ENCODE peak calls at places on chromosomes 7 and 10, in eight cellular contexts. H, N, Z, G, V, Y, M and I are unnamed samples.

GRCh38 chr10:72784551-72785421 is 92.8 kb downstream of the MCU start:
- DNase-seq in V (no peak), Z (peak), G (peak), N (peak), H (peak), M (peak), Y (peak), I (peak)

GRCh38 chr7:98399903-98400537 is 870 bp downstream of the BAIAP2L1 start:
- DNase-seq in V (no peak), N (no peak), Y (peak), H (peak), Z (no peak), M (peak), G (peak), I (no peak)

GRCh38 chr10:35728341-35728740 is 86.2 kb upstream of the FZD8 start:
- DNase-seq in V (no peak), M (no peak), Z (no peak), G (no peak), N (no peak), H (no peak), Y (no peak), I (no peak)

GRCh38 chr10:62492012-62492869 is 118.1 kb downstream of the ZNF365 start:
- DNase-seq in H (no peak), Y (peak), M (no peak), Z (peak), V (no peak), N (no peak), G (no peak), I (no peak)

GRCh38 chr7:106423111-106423510 is 138.3 kb upstream of the NAMPT start:
- DNase-seq in M (no peak), H (no peak), V (no peak), Z (no peak), Y (no peak), G (no peak), N (no peak), I (no peak)

GRCh38 chr7:107147464-107148214 is 21.2 kb upstream of the HBP1 start:
- DNase-seq in Z (no peak), M (no peak), V (no peak), H (peak), G (peak), Y (peak), N (no peak), I (no peak)

GRCh38 chr10:120975072-120975910 is 124.1 kb downstream of the WDR11 start:
- DNase-seq in G (no peak), Y (no peak), Z (no peak), V (no peak), H (no peak), M (no peak), N (no peak), I (no peak)

GRCh38 chr7:21548491-21548890 is 5.7 kb downstream of the DNAH11 start:
- DNase-seq in V (no peak), Z (no peak), M (no peak), N (no peak), G (no peak), H (no peak), Y (no peak), I (no peak)

GRCh38 chr10:94288361-94289116 is 74.2 kb downstream of the NOC3L start:
- DNase-seq in G (peak), V (no peak), Y (peak), M (no peak), N (no peak), H (peak), Z (peak), I (no peak)

GRCh38 chr7:116999316-116999715 is 46.0 kb downstream of the ST7 start:
- DNase-seq in G (no peak), M (no peak), H (no peak), N (no peak), Z (peak), Y (no peak), V (no peak), I (no peak)

GRCh38 chr7:149147730-149148653 is 739 bp downstream of the ZNF398 start:
- DNase-seq in Y (peak), G (peak), H (peak), V (peak), Z (peak), M (peak), N (peak), I (peak)

GRCh38 chr10:92290076-92290836 is 622 bp downstream of the CPEB3 start:
- DNase-seq in M (no peak), V (no peak), H (no peak), Z (peak), Y (no peak), N (peak), G (no peak), I (no peak)

GRCh38 chr7:28658392-28658791 is 246.1 kb downstream of the CREB5 start:
- DNase-seq in V (no peak), N (no peak), Y (peak), G (no peak), H (no peak), Z (no peak), M (no peak), I (no peak)

GRCh38 chr10:23742368-23742767 is 303.5 kb downstream of the OTUD1 start:
- DNase-seq in G (no peak), Y (no peak), H (no peak), M (no peak), V (no peak), N (no peak), Z (no peak), I (no peak)

GRCh38 chr7:123570390-123571182 is 13.0 kb upstream of the NDUFA5 start:
- DNase-seq in Y (no peak), N (no peak), H (no peak), Z (peak), G (no peak), V (no peak), M (no peak), I (no peak)

GRCh38 chr10:18400201-18400910 is 251.0 kb downstream of the NSUN6 start:
- DNase-seq in Z (no peak), H (peak), V (no peak), Y (peak), N (peak), M (peak), G (peak), I (peak)

GRCh38 chr10:130713105-130713504 is 576.9 kb downstream of the GLRX3 start:
- DNase-seq in V (no peak), Z (no peak), G (no peak), H (no peak), N (no peak), M (no peak), Y (no peak), I (no peak)

GRCh38 chr7:137411446-137411845 is 67.9 kb upstream of the PTN start:
- DNase-seq in V (no peak), Y (no peak), H (no peak), Z (no peak), N (no peak), G (no peak), M (no peak), I (no peak)

GRCh38 chr10:79490400-79491081 is 21.8 kb upstream of the EIF5AL1 start:
- DNase-seq in V (no peak), Y (no peak), N (peak), H (no peak), M (no peak), Z (peak), G (peak), I (no peak)

GRCh38 chr10:10872706-10873276 is 144.9 kb upstream of the CELF2 start:
- DNase-seq in N (no peak), Z (no peak), G (no peak), H (no peak), Y (no peak), V (no peak), M (no peak), I (no peak)

GRCh38 chr10:106571216-106571954 is 593.1 kb downstream of the SORCS1 start:
- DNase-seq in G (no peak), H (no peak), V (no peak), M (no peak), Z (no peak), N (no peak), Y (peak), I (peak)

GRCh38 chr10:98138031-98138430 is 3.6 kb downstream of the R3HCC1L start:
- DNase-seq in Y (no peak), V (no peak), N (no peak), G (no peak), Z (no peak), M (no peak), H (no peak), I (no peak)

GRCh38 chr10:80900661-80901060 is 363.0 kb downstream of the SH2D4B start:
- DNase-seq in V (no peak), M (no peak), Z (no peak), G (no peak), N (no peak), Y (no peak), H (no peak), I (no peak)

GRCh38 chr10:78727728-78728127 is 341.0 kb upstream of the ZMIZ1 start:
- DNase-seq in Y (no peak), V (no peak), M (no peak), H (no peak), N (no peak), Z (no peak), G (no peak), I (no peak)

GRCh38 chr10:84693006-84693405 is 364.6 kb downstream of the CCSER2 start:
- DNase-seq in V (no peak), H (no peak), N (no peak), G (no peak), Y (no peak), Z (no peak), M (no peak), I (no peak)

GRCh38 chr7:40717242-40717641 is 582.4 kb downstream of the SUGCT start:
- DNase-seq in H (peak), Z (peak), M (peak), G (peak), V (peak), N (peak), Y (peak), I (peak)

GRCh38 chr10:74672430-74672829 is 154.0 kb upstream of the KAT6B start:
- DNase-seq in Z (no peak), M (no peak), G (no peak), N (no peak), H (no peak), V (no peak), Y (no peak), I (no peak)

GRCh38 chr10:25629333-25629732 is 304.7 kb upstream of the MYO3A start:
- DNase-seq in V (no peak), M (no peak), H (no peak), G (no peak), Z (no peak), Y (no peak), N (no peak), I (no peak)

GRCh38 chr7:18037609-18038008 is 10.0 kb upstream of the PRPS1L1 start:
- DNase-seq in M (no peak), Z (no peak), G (no peak), V (no peak), H (no peak), Y (no peak), N (no peak), I (no peak)

GRCh38 chr10:63765126-63765525 is 243.9 kb downstream of the REEP3 start:
- DNase-seq in Z (no peak), G (no peak), M (no peak), V (no peak), H (no peak), Y (no peak), N (no peak), I (no peak)

GRCh38 chr7:53520841-53521240 is 485.4 kb downstream of the POM121L12 start:
- DNase-seq in H (no peak), Z (no peak), M (no peak), G (no peak), Y (no peak), N (no peak), V (no peak), I (no peak)

GRCh38 chr10:132626019-132626760 is 88.6 kb downstream of the INPP5A start:
- DNase-seq in H (no peak), V (no peak), N (no peak), G (peak), M (no peak), Z (peak), Y (no peak), I (no peak)

GRCh38 chr10:49642311-49642710 is 28.5 kb downstream of the CHAT start:
- DNase-seq in Z (peak), M (no peak), V (no peak), Y (no peak), N (no peak), G (no peak), H (no peak), I (no peak)

GRCh38 chr7:129514683-129515082 is 12.4 kb downstream of the SMKR1 start:
- DNase-seq in Y (no peak), G (no peak), N (no peak), H (no peak), M (no peak), V (no peak), Z (peak), I (no peak)

GRCh38 chr7:8817448-8818036 is 384.1 kb downstream of the NXPH1 start:
- DNase-seq in G (no peak), Z (peak), M (no peak), V (no peak), H (no peak), Y (no peak), N (peak), I (no peak)

GRCh38 chr10:132429281-132430230 is 32.6 kb downstream of the PWWP2B start:
- DNase-seq in V (no peak), M (no peak), H (no peak), Z (no peak), N (peak), G (peak), Y (no peak), I (no peak)

GRCh38 chr7:2609001-2609411 is 22.8 kb upstream of the TTYH3 start:
- DNase-seq in H (peak), N (no peak), M (no peak), V (no peak), Y (peak), Z (peak), G (peak), I (peak)

DNA sequence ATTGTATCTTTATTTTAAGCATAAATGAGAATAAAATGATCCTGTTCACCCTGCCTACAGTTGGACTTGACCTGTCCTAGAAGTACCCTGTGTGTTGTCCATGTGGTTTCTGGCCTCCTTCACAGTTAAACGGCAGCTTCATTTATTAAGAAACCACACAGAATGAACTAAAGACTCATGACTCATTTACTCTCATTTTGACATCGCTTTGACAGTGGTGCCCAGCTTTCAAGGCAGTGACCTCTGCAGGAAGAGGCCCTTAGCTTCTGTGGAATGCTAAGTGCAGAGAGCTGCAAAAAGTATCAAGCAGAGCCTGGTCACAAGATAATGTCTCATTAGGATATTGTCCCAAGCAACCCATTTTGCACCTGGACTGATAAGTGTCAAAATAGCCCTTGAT is 93.4 kb downstream of the AVL9 start:
- DNase-seq in H (no peak), V (no peak), M (no peak), Y (no peak), N (no peak), G (no peak), Z (peak), I (no peak)
- TF ChIP-seq CTCF in H (no peak), V (no peak), M (no peak), Y (no peak), N (no peak), G (no peak), Z (peak), I (no peak)

DNA sequence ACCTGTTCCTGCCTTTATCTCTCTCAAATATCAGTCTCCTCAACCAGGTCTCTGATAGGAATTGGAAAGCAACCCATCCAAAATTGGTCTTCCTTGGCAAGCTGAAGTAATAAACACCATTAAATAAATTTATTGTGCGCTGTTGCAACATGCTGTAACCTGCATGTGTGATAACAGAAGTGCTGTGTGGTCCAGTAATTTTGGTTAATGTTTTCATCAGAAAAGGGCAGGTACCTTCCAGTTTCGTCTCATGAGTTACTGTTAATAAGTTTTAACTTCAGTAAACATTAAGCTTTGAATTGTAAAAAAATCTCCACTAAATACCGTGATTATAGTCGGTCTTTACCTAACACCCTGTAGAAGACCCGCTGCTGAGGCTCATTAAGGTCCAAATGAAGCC is 624.7 kb downstream of the TNS3 start:
- DNase-seq in H (no peak), V (no peak), Y (no peak), N (no peak), M (no peak), G (no peak), Z (no peak), I (no peak)
- TF ChIP-seq CTCF in H (no peak), V (no peak), Y (no peak), N (no peak), M (no peak), G (no peak), Z (no peak), I (no peak)

GRCh38 chr7:114426824-114427223 is 12.2 kb downstream of the FOXP2 start:
- DNase-seq in V (no peak), H (no peak), N (no peak), Z (no peak), M (no peak), Y (peak), G (no peak), I (no peak)
- TF ChIP-seq CTCF in V (peak), H (no peak), N (peak), Z (peak), M (no peak), Y (peak), G (peak), I (peak)

DNA sequence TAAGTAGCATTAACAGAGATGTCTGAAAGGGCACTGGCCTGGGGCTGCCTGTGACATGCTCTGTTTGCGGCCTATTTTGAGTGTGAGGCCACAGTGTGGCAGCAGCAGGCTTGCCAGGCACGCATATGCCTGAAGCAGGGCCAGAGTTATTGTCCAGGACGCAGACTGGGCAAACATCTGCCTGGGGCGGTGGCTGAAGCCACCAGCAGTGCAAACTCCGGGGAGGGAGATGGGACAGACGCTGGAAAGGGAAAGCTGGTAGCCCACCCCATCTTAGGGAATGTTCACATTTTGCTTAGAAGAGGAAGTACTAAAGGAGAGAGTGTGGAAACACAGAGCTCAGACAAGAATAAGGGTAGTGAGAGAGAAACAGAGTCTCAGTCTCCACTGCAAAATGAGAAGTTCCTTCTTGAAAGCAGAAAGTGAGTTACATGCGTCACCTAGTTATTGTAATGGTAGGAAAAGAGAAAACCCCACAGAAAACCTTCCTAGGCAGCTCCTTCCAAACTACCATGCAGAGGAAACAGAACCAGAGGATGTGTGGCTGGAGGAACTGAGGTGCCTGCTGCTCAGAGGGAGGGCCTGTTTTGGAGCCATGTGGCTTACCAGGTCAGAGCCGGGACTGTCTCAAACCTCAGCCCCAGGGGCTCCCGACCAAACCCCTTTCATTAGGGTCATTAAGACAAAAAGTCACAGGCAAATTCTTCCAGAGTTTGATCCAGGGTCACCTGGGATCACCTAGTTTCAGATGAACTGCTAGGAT is 14.5 kb downstream of the AKR1B1 start:
- DNase-seq in Z (no peak), V (no peak), M (no peak), G (no peak), Y (no peak), H (no peak), N (no peak), I (no peak)
- TF ChIP-seq CTCF in Z (no peak), V (no peak), M (no peak), G (no peak), Y (no peak), H (no peak), N (no peak), I (no peak)

GRCh38 chr7:81621893-81622292 is 148.0 kb downstream of the HGF start:
- DNase-seq in V (no peak), M (no peak), Y (no peak), Z (no peak), N (no peak), G (no peak), H (no peak), I (no peak)
- TF ChIP-seq CTCF in V (no peak), M (no peak), Y (no peak), Z (no peak), N (no peak), G (no peak), H (no peak), I (no peak)

GRCh38 chr7:266851-267840 is 22.8 kb upstream of the FOXL3 start:
- DNase-seq in G (peak), Z (peak), H (peak), Y (peak), N (peak), V (no peak), M (peak), I (peak)
- TF ChIP-seq CTCF in G (peak), Z (peak), H (peak), Y (peak), N (peak), V (peak), M (peak), I (peak)

GRCh38 chr10:13072339-13072738 is 27.6 kb upstream of the OPTN start:
- DNase-seq in V (no peak), Y (no peak), H (no peak), M (no peak), Z (no peak), G (no peak), N (no peak), I (no peak)

GRCh38 chr10:13066527-13066926 is 33.4 kb upstream of the OPTN start:
- DNase-seq in G (peak), M (no peak), N (no peak), V (no peak), Y (no peak), H (no peak), Z (no peak), I (no peak)

GRCh38 chr10:13062813-13063212 is 37.1 kb upstream of the OPTN start:
- DNase-seq in V (no peak), N (no peak), M (no peak), G (peak), Y (no peak), Z (no peak), H (no peak), I (no peak)

DNA sequence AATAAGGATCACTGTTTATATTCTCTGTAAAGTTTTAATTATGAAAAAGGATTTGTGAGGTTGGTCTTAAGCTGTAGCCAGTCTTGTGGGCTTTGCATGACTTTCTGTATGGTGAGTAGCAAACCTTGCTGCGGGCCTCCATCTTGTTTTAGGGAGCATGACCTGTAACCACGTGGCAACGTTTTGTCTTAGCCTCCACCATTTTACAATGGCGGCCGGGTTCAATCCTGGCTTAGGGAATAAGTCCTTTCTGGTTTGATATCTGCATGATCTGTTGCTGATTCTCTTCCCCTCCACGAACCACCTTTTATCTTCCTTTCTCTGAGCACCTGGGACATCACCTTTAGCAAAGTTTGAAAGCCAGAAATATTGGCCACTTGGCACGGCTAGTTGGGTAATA is 32.5 kb upstream of the OPTN start:
- DNase-seq in Z (no peak), V (no peak), M (no peak), Y (no peak), G (peak), N (no peak), H (no peak), I (no peak)
- TF ChIP-seq CTCF in Z (no peak), V (no peak), M (no peak), Y (no peak), G (no peak), N (no peak), H (no peak), I (no peak)